ENCODE peak calls at places on chromosomes 7 and 10, in eight cellular contexts. One of them, this sample, is unnamed.

GRCh38 chr7:138303230-138304070 is 156.6 kb upstream of the TRIM24 start:
- DNase-seq in HepG2: no peak
- DNase-seq in bronchial epithelial cell: no peak
- DNase-seq in MM.1S: no peak
- DNase-seq in tibial artery: no peak
- DNase-seq in transverse colon: no peak
- DNase-seq in brain microvascular endothelial cell: no peak
- DNase-seq in Panc1: no peak
- DNase-seq in this sample: no peak

GRCh38 chr10:129199826-129200225 is 267.2 kb upstream of the MGMT start:
- DNase-seq in HepG2: no peak
- DNase-seq in bronchial epithelial cell: no peak
- DNase-seq in MM.1S: no peak
- DNase-seq in tibial artery: no peak
- DNase-seq in transverse colon: no peak
- DNase-seq in brain microvascular endothelial cell: no peak
- DNase-seq in Panc1: no peak
- DNase-seq in this sample: no peak

GRCh38 chr10:62733654-62734293 is 70.7 kb upstream of the ADO start:
- DNase-seq in HepG2: no peak
- DNase-seq in bronchial epithelial cell: peak
- DNase-seq in MM.1S: no peak
- DNase-seq in tibial artery: no peak
- DNase-seq in transverse colon: no peak
- DNase-seq in brain microvascular endothelial cell: no peak
- DNase-seq in Panc1: no peak
- DNase-seq in this sample: no peak

GRCh38 chr7:44258865-44259546 is 58.2 kb downstream of the YKT6 start:
- DNase-seq in HepG2: no peak
- DNase-seq in bronchial epithelial cell: no peak
- DNase-seq in MM.1S: no peak
- DNase-seq in tibial artery: no peak
- DNase-seq in transverse colon: no peak
- DNase-seq in brain microvascular endothelial cell: no peak
- DNase-seq in Panc1: no peak
- DNase-seq in this sample: no peak

GRCh38 chr10:29869593-29869992 is 189.8 kb downstream of the JCAD start:
- DNase-seq in HepG2: no peak
- DNase-seq in bronchial epithelial cell: no peak
- DNase-seq in MM.1S: no peak
- DNase-seq in tibial artery: no peak
- DNase-seq in transverse colon: no peak
- DNase-seq in brain microvascular endothelial cell: no peak
- DNase-seq in Panc1: no peak
- DNase-seq in this sample: no peak

GRCh38 chr10:117736655-117737054 is 194.1 kb downstream of the EMX2 start:
- DNase-seq in HepG2: peak
- DNase-seq in bronchial epithelial cell: no peak
- DNase-seq in MM.1S: no peak
- DNase-seq in tibial artery: no peak
- DNase-seq in transverse colon: no peak
- DNase-seq in brain microvascular endothelial cell: no peak
- DNase-seq in Panc1: peak
- DNase-seq in this sample: peak

GRCh38 chr10:103504181-103504783 is 10.8 kb downstream of the NEURL1 start:
- DNase-seq in HepG2: peak
- DNase-seq in bronchial epithelial cell: peak
- DNase-seq in MM.1S: peak
- DNase-seq in tibial artery: no peak
- DNase-seq in transverse colon: no peak
- DNase-seq in brain microvascular endothelial cell: peak
- DNase-seq in Panc1: no peak
- DNase-seq in this sample: peak

GRCh38 chr7:70775570-70776156 is 356.3 kb upstream of the GALNT17 start:
- DNase-seq in HepG2: no peak
- DNase-seq in bronchial epithelial cell: peak
- DNase-seq in MM.1S: peak
- DNase-seq in tibial artery: no peak
- DNase-seq in transverse colon: no peak
- DNase-seq in brain microvascular endothelial cell: no peak
- DNase-seq in Panc1: no peak
- DNase-seq in this sample: peak

GRCh38 chr7:122072924-122073599 is 71.0 kb downstream of the AASS start:
- DNase-seq in HepG2: no peak
- DNase-seq in bronchial epithelial cell: no peak
- DNase-seq in MM.1S: no peak
- DNase-seq in tibial artery: no peak
- DNase-seq in transverse colon: no peak
- DNase-seq in brain microvascular endothelial cell: no peak
- DNase-seq in Panc1: no peak
- DNase-seq in this sample: no peak

GRCh38 chr10:18523858-18524257 is 127.5 kb downstream of the NSUN6 start:
- DNase-seq in HepG2: no peak
- DNase-seq in bronchial epithelial cell: no peak
- DNase-seq in MM.1S: no peak
- DNase-seq in tibial artery: no peak
- DNase-seq in transverse colon: no peak
- DNase-seq in brain microvascular endothelial cell: no peak
- DNase-seq in Panc1: no peak
- DNase-seq in this sample: no peak

GRCh38 chr10:89337493-89337892 is 9.7 kb downstream of the IFIT3 start:
- DNase-seq in HepG2: no peak
- DNase-seq in bronchial epithelial cell: peak
- DNase-seq in MM.1S: no peak
- DNase-seq in tibial artery: no peak
- DNase-seq in transverse colon: no peak
- DNase-seq in brain microvascular endothelial cell: peak
- DNase-seq in Panc1: no peak
- DNase-seq in this sample: peak

GRCh38 chr7:41584746-41585145 is 118.1 kb downstream of the INHBA start:
- DNase-seq in HepG2: no peak
- DNase-seq in bronchial epithelial cell: peak
- DNase-seq in MM.1S: no peak
- DNase-seq in tibial artery: no peak
- DNase-seq in transverse colon: no peak
- DNase-seq in brain microvascular endothelial cell: no peak
- DNase-seq in Panc1: no peak
- DNase-seq in this sample: peak

GRCh38 chr7:35729061-35729783 is 34.3 kb upstream of the HERPUD2 start:
- DNase-seq in HepG2: no peak
- DNase-seq in bronchial epithelial cell: no peak
- DNase-seq in MM.1S: peak
- DNase-seq in tibial artery: no peak
- DNase-seq in transverse colon: peak
- DNase-seq in brain microvascular endothelial cell: no peak
- DNase-seq in Panc1: no peak
- DNase-seq in this sample: no peak

GRCh38 chr7:46243406-46243805 is 322.3 kb upstream of the IGFBP3 start:
- DNase-seq in HepG2: no peak
- DNase-seq in bronchial epithelial cell: no peak
- DNase-seq in MM.1S: no peak
- DNase-seq in tibial artery: no peak
- DNase-seq in transverse colon: no peak
- DNase-seq in brain microvascular endothelial cell: no peak
- DNase-seq in Panc1: no peak
- DNase-seq in this sample: no peak

GRCh38 chr10:112559328-112559727 is 112.3 kb downstream of the VTI1A start:
- DNase-seq in HepG2: no peak
- DNase-seq in bronchial epithelial cell: no peak
- DNase-seq in MM.1S: no peak
- DNase-seq in tibial artery: no peak
- DNase-seq in transverse colon: no peak
- DNase-seq in brain microvascular endothelial cell: no peak
- DNase-seq in Panc1: no peak
- DNase-seq in this sample: no peak

GRCh38 chr7:69516208-69516820 is 82.0 kb upstream of the AUTS2 start:
- DNase-seq in HepG2: no peak
- DNase-seq in bronchial epithelial cell: no peak
- DNase-seq in MM.1S: no peak
- DNase-seq in tibial artery: peak
- DNase-seq in transverse colon: no peak
- DNase-seq in brain microvascular endothelial cell: no peak
- DNase-seq in Panc1: no peak
- DNase-seq in this sample: no peak

GRCh38 chr7:8258734-8259133 is 3.2 kb downstream of the ICA1 start:
- DNase-seq in HepG2: no peak
- DNase-seq in bronchial epithelial cell: no peak
- DNase-seq in MM.1S: no peak
- DNase-seq in tibial artery: no peak
- DNase-seq in transverse colon: no peak
- DNase-seq in brain microvascular endothelial cell: no peak
- DNase-seq in Panc1: no peak
- DNase-seq in this sample: no peak

GRCh38 chr10:34906021-34906965 is 91.2 kb upstream of the PARD3 start:
- DNase-seq in HepG2: peak
- DNase-seq in bronchial epithelial cell: peak
- DNase-seq in MM.1S: no peak
- DNase-seq in tibial artery: peak
- DNase-seq in transverse colon: no peak
- DNase-seq in brain microvascular endothelial cell: peak
- DNase-seq in Panc1: no peak
- DNase-seq in this sample: no peak

GRCh38 chr10:33274096-33274785 is 60.2 kb downstream of the NRP1 start:
- DNase-seq in HepG2: no peak
- DNase-seq in bronchial epithelial cell: no peak
- DNase-seq in MM.1S: no peak
- DNase-seq in tibial artery: no peak
- DNase-seq in transverse colon: no peak
- DNase-seq in brain microvascular endothelial cell: no peak
- DNase-seq in Panc1: no peak
- DNase-seq in this sample: peak

DNA sequence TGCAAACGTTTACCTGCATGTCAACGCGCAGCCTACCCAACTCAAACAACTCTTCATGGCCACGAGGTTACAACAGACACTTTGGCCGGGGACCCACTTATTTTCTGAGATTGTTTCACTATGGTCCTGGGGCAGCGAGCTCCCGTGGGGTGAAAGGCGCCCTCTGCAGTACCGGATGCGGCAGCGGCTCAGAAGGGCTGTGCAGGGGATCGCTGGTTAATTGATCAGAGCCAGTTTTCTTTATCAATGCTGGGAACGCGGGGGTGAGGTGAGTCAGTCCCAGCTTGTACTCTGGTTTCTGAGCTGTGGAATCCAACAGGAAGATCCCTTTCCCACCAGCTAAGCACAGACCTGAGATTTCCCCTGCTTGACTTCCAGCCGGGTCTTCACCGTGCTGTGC is 366.5 kb upstream of the KLF6 start:
- DNase-seq in HepG2: no peak
- DNase-seq in bronchial epithelial cell: no peak
- DNase-seq in MM.1S: no peak
- DNase-seq in tibial artery: no peak
- DNase-seq in transverse colon: no peak
- DNase-seq in brain microvascular endothelial cell: no peak
- DNase-seq in Panc1: no peak
- DNase-seq in this sample: no peak
- TF ChIP-seq CTCF in HepG2: peak
- TF ChIP-seq CTCF in bronchial epithelial cell: no peak
- TF ChIP-seq CTCF in MM.1S: no peak
- TF ChIP-seq CTCF in tibial artery: no peak
- TF ChIP-seq CTCF in transverse colon: no peak
- TF ChIP-seq CTCF in brain microvascular endothelial cell: peak
- TF ChIP-seq CTCF in Panc1: no peak
- TF ChIP-seq CTCF in this sample: no peak

GRCh38 chr10:133158437-133158755 is 1.6 kb upstream of the KNDC1 start:
- DNase-seq in HepG2: no peak
- DNase-seq in bronchial epithelial cell: no peak
- DNase-seq in MM.1S: no peak
- DNase-seq in tibial artery: no peak
- DNase-seq in transverse colon: no peak
- DNase-seq in brain microvascular endothelial cell: no peak
- DNase-seq in Panc1: no peak
- DNase-seq in this sample: no peak

GRCh38 chr10:133160813-133161471 is 923 bp downstream of the KNDC1 start:
- DNase-seq in HepG2: no peak
- DNase-seq in bronchial epithelial cell: no peak
- DNase-seq in MM.1S: no peak
- DNase-seq in tibial artery: no peak
- DNase-seq in transverse colon: no peak
- DNase-seq in brain microvascular endothelial cell: no peak
- DNase-seq in Panc1: no peak
- DNase-seq in this sample: no peak

GRCh38 chr10:133158756-133159610 is 1.0 kb upstream of the KNDC1 start:
- DNase-seq in HepG2: no peak
- DNase-seq in bronchial epithelial cell: no peak
- DNase-seq in MM.1S: no peak
- DNase-seq in tibial artery: peak
- DNase-seq in transverse colon: no peak
- DNase-seq in brain microvascular endothelial cell: no peak
- DNase-seq in Panc1: no peak
- DNase-seq in this sample: no peak

GRCh38 chr10:133159950-133160812 is at the start of gene KNDC1:
- DNase-seq in HepG2: no peak
- DNase-seq in bronchial epithelial cell: no peak
- DNase-seq in MM.1S: no peak
- DNase-seq in tibial artery: peak
- DNase-seq in transverse colon: no peak
- DNase-seq in brain microvascular endothelial cell: no peak
- DNase-seq in Panc1: no peak
- DNase-seq in this sample: peak

GRCh38 chr10:133159611-133159949 is 439 bp upstream of the KNDC1 start:
- DNase-seq in HepG2: no peak
- DNase-seq in bronchial epithelial cell: no peak
- DNase-seq in MM.1S: no peak
- DNase-seq in tibial artery: no peak
- DNase-seq in transverse colon: no peak
- DNase-seq in brain microvascular endothelial cell: no peak
- DNase-seq in Panc1: no peak
- DNase-seq in this sample: no peak
- H3K4me3 ChIP-seq in HepG2: no peak
- H3K4me3 ChIP-seq in bronchial epithelial cell: no peak
- H3K4me3 ChIP-seq in MM.1S: no peak
- H3K4me3 ChIP-seq in tibial artery: no peak
- H3K4me3 ChIP-seq in transverse colon: no peak
- H3K4me3 ChIP-seq in brain microvascular endothelial cell: no peak
- H3K4me3 ChIP-seq in Panc1: peak
- H3K4me3 ChIP-seq in this sample: no peak

DNA sequence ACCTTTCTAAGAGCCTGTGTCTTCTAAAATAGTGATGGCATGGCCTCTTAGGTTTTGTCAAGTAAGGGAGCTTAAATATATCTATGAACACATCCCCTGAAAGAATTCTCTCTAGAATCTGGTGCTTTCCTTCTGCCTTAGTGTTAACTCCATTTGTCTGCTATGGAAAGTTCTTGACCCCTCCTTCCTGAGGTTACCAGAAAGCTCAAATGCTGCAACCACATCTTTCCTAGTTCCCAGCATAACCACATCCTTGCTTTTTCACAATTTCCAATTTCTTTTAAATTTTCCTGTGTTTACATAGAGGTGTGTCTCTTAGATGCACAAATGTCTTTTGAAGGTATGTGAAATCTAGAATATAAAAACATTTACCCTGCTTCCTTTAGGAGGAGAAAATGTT is 16.4 kb upstream of the GSDME start:
- DNase-seq in HepG2: no peak
- DNase-seq in bronchial epithelial cell: no peak
- DNase-seq in MM.1S: no peak
- DNase-seq in tibial artery: no peak
- DNase-seq in transverse colon: no peak
- DNase-seq in brain microvascular endothelial cell: no peak
- DNase-seq in Panc1: no peak
- DNase-seq in this sample: no peak
- TF ChIP-seq CTCF in HepG2: no peak
- TF ChIP-seq CTCF in bronchial epithelial cell: no peak
- TF ChIP-seq CTCF in MM.1S: no peak
- TF ChIP-seq CTCF in tibial artery: no peak
- TF ChIP-seq CTCF in transverse colon: no peak
- TF ChIP-seq CTCF in brain microvascular endothelial cell: no peak
- TF ChIP-seq CTCF in Panc1: no peak
- TF ChIP-seq CTCF in this sample: no peak

GRCh38 chr7:3979956-3980643 is 679.0 kb downstream of the SDK1 start:
- DNase-seq in HepG2: peak
- DNase-seq in bronchial epithelial cell: no peak
- DNase-seq in MM.1S: no peak
- DNase-seq in tibial artery: no peak
- DNase-seq in transverse colon: no peak
- DNase-seq in brain microvascular endothelial cell: peak
- DNase-seq in Panc1: no peak
- DNase-seq in this sample: no peak
- H3K4me3 ChIP-seq in HepG2: no peak
- H3K4me3 ChIP-seq in bronchial epithelial cell: no peak
- H3K4me3 ChIP-seq in MM.1S: no peak
- H3K4me3 ChIP-seq in tibial artery: no peak
- H3K4me3 ChIP-seq in transverse colon: no peak
- H3K4me3 ChIP-seq in brain microvascular endothelial cell: no peak
- H3K4me3 ChIP-seq in Panc1: no peak
- H3K4me3 ChIP-seq in this sample: no peak